ENCODE peak calls at places on chromosome 18, in ten cellular contexts. O is MCF 10A, L is HCT116, B is AG09319, X is progenitor cell of endocrine pancreas, G is fibroblast of the aortic adventitia, Q is type B pancreatic cell, V is HL-60, E is DND-41, F is stomach. H is an unnamed sample.

GRCh38 chr18:22378672-22379282 is 38.9 kb downstream of the CTAGE1 start:
- DNase-seq in E (peak), G (no peak), X (no peak), B (no peak), V (peak), F (peak), Q (no peak), O (peak), L (peak), H (peak)

GRCh38 chr18:75130591-75131274 is 78.2 kb downstream of the PTGR3 start:
- DNase-seq in F (no peak), Q (no peak), L (no peak), V (no peak), X (no peak), B (no peak), E (no peak), G (peak), O (no peak), H (no peak)

GRCh38 chr18:40356153-40356552 is 1598.9 kb upstream of the PIK3C3 start:
- DNase-seq in X (no peak), F (no peak), E (no peak), L (no peak), Q (no peak), B (no peak), G (no peak), V (no peak), O (no peak), H (no peak)

GRCh38 chr18:9403795-9404564 is 69.4 kb downstream of the TWSG1 start:
- DNase-seq in G (peak), V (no peak), X (no peak), B (no peak), E (no peak), F (no peak), O (no peak), Q (no peak), L (no peak), H (no peak)

GRCh38 chr18:79503406-79503805 is 107.7 kb downstream of the NFATC1 start:
- DNase-seq in X (no peak), Q (peak), F (no peak), E (no peak), B (no peak), G (no peak), O (no peak), L (no peak), V (no peak), H (no peak)

GRCh38 chr18:24176727-24177416 is 38.0 kb downstream of the CABYR start:
- DNase-seq in G (peak), Q (no peak), F (peak), V (peak), O (peak), X (peak), E (peak), L (peak), B (peak), H (peak)

GRCh38 chr18:55907352-55908045 is 319.5 kb upstream of the TCF4 start:
- DNase-seq in L (no peak), F (no peak), E (no peak), O (no peak), V (no peak), Q (no peak), G (peak), B (no peak), X (no peak), H (no peak)

GRCh38 chr18:78984941-78985784 is 5.5 kb downstream of the SALL3 start:
- DNase-seq in B (no peak), G (peak), V (peak), X (no peak), E (peak), O (peak), Q (no peak), F (no peak), L (no peak), H (no peak)

GRCh38 chr18:55265130-55265675 is 305.9 kb upstream of the CCDC68 start:
- DNase-seq in E (no peak), X (no peak), L (no peak), O (no peak), Q (no peak), F (no peak), V (no peak), B (no peak), G (no peak), H (no peak)

DNA sequence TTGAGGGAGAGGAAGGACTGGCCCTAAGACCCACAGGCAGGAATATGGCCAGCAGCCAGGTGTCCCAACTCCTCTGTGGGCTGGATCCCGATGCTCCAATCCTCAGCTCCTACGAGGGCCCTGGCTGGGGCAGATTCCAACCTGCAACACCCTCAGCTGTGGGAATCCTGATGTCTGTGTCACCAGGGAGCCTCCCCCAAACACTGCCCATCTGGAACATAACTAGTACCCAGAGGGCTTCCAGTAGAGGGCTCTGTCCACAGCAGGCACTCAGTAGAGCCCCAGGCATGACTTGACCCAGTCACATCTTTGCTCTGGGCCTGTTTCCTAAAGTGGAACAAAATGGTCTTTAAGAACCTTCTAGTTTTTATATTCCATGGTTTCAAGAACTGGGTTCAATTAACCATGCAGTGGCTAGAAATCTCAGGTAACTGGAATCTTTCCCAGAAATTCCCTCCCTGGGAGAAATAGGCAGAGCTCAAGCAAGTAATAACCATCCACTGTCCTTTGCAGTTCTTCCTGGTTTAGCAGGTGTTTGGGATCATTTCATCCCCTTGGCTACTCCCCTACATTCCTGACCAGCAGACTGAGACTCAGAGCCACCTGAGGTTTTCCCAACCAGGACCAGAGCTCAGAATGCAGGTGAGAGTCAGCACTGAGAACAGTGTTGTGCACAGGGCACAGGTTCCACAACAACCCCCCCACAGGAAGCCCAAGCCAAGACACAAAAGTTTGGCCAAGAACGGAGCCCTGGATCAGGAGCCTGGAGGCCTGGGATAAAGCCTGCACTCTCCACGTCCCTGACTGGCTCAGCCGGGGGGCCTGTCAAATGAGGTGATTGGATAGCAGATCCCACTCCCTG is 20.8 kb upstream of the LOXHD1 start:
- DNase-seq in G (no peak), F (no peak), X (no peak), E (no peak), L (peak), O (peak), Q (no peak), V (no peak), B (no peak), H (peak)
- TF ChIP-seq CTCF in G (no peak), F (no peak), X (no peak), E (no peak), L (peak), O (no peak), Q (no peak), V (no peak), B (peak), H (peak)

GRCh38 chr18:77063256-77063655 is 69.3 kb downstream of the MBP start:
- DNase-seq in Q (no peak), E (peak), G (peak), F (peak), X (no peak), L (no peak), V (peak), B (no peak), O (peak), H (no peak)
- TF ChIP-seq CTCF in Q (no peak), E (no peak), G (no peak), F (no peak), X (no peak), L (no peak), V (no peak), B (no peak), O (no peak), H (no peak)

GRCh38 chr18:52451252-52451651 is 111.3 kb downstream of the DCC start:
- DNase-seq in G (no peak), F (no peak), E (no peak), Q (no peak), L (no peak), B (no peak), V (no peak), X (no peak), O (no peak), H (no peak)

GRCh38 chr18:52452427-52452826 is 112.4 kb downstream of the DCC start:
- DNase-seq in F (no peak), Q (no peak), B (no peak), O (peak), G (no peak), V (no peak), E (no peak), X (no peak), L (no peak), H (no peak)

GRCh38 chr18:52451851-52452250 is 111.9 kb downstream of the DCC start:
- DNase-seq in B (no peak), E (no peak), O (no peak), F (no peak), V (no peak), L (no peak), X (no peak), G (no peak), Q (no peak), H (no peak)
- TF ChIP-seq CTCF in B (no peak), E (no peak), O (no peak), F (no peak), V (no peak), L (no peak), X (no peak), G (no peak), Q (no peak), H (no peak)

DNA sequence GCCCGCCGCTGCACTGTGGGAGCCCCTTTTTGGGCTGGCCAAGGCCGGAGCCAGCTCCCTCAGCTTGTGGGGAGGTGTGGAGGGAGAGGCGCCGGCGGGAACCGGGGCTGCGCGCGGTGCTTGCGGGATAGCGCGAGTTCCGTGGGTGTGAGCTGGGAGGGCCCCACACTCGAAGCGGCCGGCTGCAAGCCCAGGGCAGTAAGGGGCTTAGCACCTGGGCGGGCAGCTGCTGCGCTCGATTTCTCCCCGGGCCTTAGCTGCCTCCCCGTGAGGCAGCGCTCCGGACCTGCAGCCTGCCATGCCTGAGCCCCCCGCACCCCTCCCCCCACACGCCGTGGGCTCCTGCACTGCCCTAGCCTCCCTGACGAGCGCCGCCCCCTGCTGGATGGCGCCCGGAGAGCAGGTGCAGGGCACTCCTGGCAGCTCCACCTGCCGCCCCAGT is 124.4 kb downstream of the CCDC178 start:
- DNase-seq in F (no peak), O (no peak), G (no peak), X (peak), V (no peak), E (no peak), B (no peak), Q (no peak), L (no peak), H (no peak)
- TF ChIP-seq CTCF in F (no peak), O (no peak), G (no peak), X (peak), V (no peak), E (peak), B (no peak), Q (peak), L (no peak), H (no peak)

GRCh38 chr18:7568426-7568825 is 1.3 kb downstream of the PTPRM start:
- DNase-seq in X (peak), O (peak), V (no peak), F (peak), Q (peak), G (peak), E (no peak), L (no peak), B (no peak), H (no peak)
- TF ChIP-seq CTCF in X (peak), O (no peak), V (no peak), F (peak), Q (peak), G (peak), E (no peak), L (no peak), B (peak), H (peak)

GRCh38 chr18:54004828-54005227 is 219.6 kb downstream of the MBD2 start:
- DNase-seq in V (no peak), X (no peak), G (peak), Q (no peak), B (no peak), L (no peak), F (no peak), O (peak), E (no peak), H (no peak)
- TF ChIP-seq CTCF in V (no peak), X (no peak), G (no peak), Q (no peak), B (no peak), L (no peak), F (no peak), O (no peak), E (no peak), H (no peak)

GRCh38 chr18:63741769-63742168 is 33.4 kb upstream of the SERPINB7 start:
- DNase-seq in B (no peak), X (no peak), V (no peak), E (no peak), G (peak), F (no peak), Q (no peak), O (peak), L (no peak), H (peak)
- TF ChIP-seq CTCF in B (peak), X (peak), V (peak), E (peak), G (peak), F (no peak), Q (peak), O (peak), L (peak), H (peak)

GRCh38 chr18:77015176-77015575 is 117.4 kb downstream of the MBP start:
- DNase-seq in X (no peak), Q (no peak), L (no peak), E (no peak), G (no peak), O (no peak), F (no peak), V (peak), B (no peak), H (no peak)

GRCh38 chr18:77019641-77020040 is 112.9 kb downstream of the MBP start:
- DNase-seq in B (no peak), G (no peak), L (no peak), V (no peak), O (no peak), Q (no peak), X (no peak), E (no peak), F (no peak), H (no peak)

GRCh38 chr18:77016936-77017335 is 115.6 kb downstream of the MBP start:
- DNase-seq in G (no peak), L (no peak), X (no peak), B (no peak), F (no peak), E (no peak), Q (no peak), O (no peak), V (no peak), H (no peak)

GRCh38 chr18:77016133-77016839 is 116.3 kb downstream of the MBP start:
- DNase-seq in G (no peak), B (no peak), F (no peak), Q (no peak), L (no peak), O (no peak), E (no peak), X (no peak), V (no peak), H (no peak)

DNA sequence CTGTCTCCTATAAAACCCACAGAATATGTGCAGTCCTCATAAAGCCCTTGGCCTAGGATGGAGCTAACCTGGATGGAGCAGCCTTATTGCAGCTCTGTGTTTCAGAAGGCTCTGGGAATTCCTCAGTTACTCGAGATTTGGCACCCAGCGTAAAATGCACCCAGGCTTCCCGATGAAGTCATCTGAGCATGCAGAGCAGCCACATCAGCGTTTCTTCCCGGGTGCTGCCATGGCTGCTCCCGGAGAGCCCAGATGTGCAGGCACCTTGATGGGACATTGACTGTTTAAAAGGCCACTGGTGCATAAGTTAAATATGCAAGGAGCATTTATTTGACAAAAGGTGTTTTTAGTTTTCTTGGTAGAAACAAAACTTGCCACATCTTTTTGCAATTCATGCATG is 115.2 kb downstream of the MBP start:
- DNase-seq in F (no peak), B (no peak), G (no peak), V (no peak), E (no peak), O (no peak), Q (no peak), X (no peak), L (no peak), H (no peak)
- TF ChIP-seq CTCF in F (no peak), B (no peak), G (no peak), V (no peak), E (no peak), O (no peak), Q (no peak), X (no peak), L (no peak), H (no peak)

DNA sequence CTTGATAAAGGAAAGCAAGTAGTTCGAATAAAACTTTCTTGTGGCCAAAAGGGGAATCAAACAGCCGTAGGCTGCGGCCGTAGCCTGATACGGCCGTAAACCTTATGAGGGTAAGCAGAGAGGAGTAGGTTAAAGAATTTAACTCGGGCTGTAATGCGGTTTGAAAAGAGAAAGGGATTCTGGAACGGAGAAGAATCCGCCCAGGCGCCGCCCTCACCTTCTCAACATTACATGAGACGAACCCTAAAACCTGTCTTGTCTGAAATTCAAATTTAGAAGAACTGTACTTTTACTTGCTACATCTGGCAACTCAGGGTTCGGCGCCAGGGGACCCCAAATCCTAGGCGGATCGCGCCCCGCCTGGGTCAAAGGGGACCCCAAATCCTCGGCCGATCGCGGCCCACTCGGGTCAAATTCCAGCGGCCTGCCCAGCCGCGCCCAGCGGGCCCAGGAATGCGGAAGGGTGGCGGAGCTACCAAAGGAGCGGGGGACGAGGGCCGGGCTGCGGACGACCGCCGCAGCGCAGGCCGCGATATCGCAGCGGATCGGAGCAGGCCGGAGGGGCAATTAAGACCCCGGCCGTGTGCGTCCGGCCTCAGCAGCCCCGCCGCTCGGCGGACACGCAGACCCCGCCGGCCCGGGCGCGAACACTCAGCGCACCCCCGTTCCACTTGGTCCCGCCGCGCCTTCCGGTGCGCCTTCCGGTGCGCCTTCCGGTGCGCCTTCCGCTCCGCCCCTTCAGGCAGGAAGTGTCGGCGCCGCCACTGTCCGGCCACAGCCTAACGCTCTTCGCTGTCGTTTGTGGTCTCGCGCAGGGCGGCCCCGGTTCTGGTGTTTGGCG is at the start of gene MYL12B:
- DNase-seq in E (peak), L (peak), G (peak), Q (peak), F (peak), B (no peak), O (peak), X (peak), V (peak), H (peak)
- TF ChIP-seq CTCF in E (no peak), L (no peak), G (no peak), Q (peak), F (no peak), B (no peak), O (no peak), X (peak), V (no peak), H (peak)

H was measured in HFFc6.